ENCODE peak calls at places on chromosomes 12 and 14, in ten cellular contexts. One of them, this sample, is unnamed.

GRCh38 chr14:32841698-32842097 is 97.0 kb upstream of the NPAS3 start:
- DNase-seq in omental fat pad: no peak
- DNase-seq in Caki2: no peak
- DNase-seq in NCI-H524: no peak
- DNase-seq in RPMI7951: no peak
- DNase-seq in ELR: no peak
- DNase-seq in HT-29: no peak
- DNase-seq in fibroblast of pulmonary artery: no peak
- DNase-seq in lower leg skin: no peak
- DNase-seq in astrocyte of the spinal cord: no peak
- DNase-seq in this sample: no peak

GRCh38 chr12:1474567-1475153 is 119.7 kb downstream of the FBXL14 start:
- DNase-seq in astrocyte of the spinal cord: peak
- DNase-seq in Caki2: peak
- DNase-seq in ELR: peak
- DNase-seq in fibroblast of pulmonary artery: peak
- DNase-seq in RPMI7951: peak
- DNase-seq in omental fat pad: no peak
- DNase-seq in lower leg skin: no peak
- DNase-seq in NCI-H524: no peak
- DNase-seq in HT-29: peak
- DNase-seq in this sample: peak

GRCh38 chr14:80906946-80907345 is 34.6 kb downstream of the CEP128 start:
- DNase-seq in HT-29: no peak
- DNase-seq in Caki2: no peak
- DNase-seq in lower leg skin: no peak
- DNase-seq in astrocyte of the spinal cord: no peak
- DNase-seq in fibroblast of pulmonary artery: no peak
- DNase-seq in RPMI7951: no peak
- DNase-seq in NCI-H524: no peak
- DNase-seq in omental fat pad: no peak
- DNase-seq in ELR: no peak
- DNase-seq in this sample: peak

GRCh38 chr14:38004610-38004879 is 203.2 kb upstream of the SSTR1 start:
- DNase-seq in lower leg skin: no peak
- DNase-seq in astrocyte of the spinal cord: no peak
- DNase-seq in HT-29: no peak
- DNase-seq in omental fat pad: no peak
- DNase-seq in fibroblast of pulmonary artery: no peak
- DNase-seq in ELR: no peak
- DNase-seq in NCI-H524: peak
- DNase-seq in RPMI7951: no peak
- DNase-seq in Caki2: no peak
- DNase-seq in this sample: no peak

GRCh38 chr12:109451400-109451799 is 25.7 kb downstream of the KCTD10 start:
- DNase-seq in Caki2: no peak
- DNase-seq in ELR: no peak
- DNase-seq in lower leg skin: no peak
- DNase-seq in astrocyte of the spinal cord: no peak
- DNase-seq in fibroblast of pulmonary artery: no peak
- DNase-seq in omental fat pad: no peak
- DNase-seq in NCI-H524: no peak
- DNase-seq in RPMI7951: no peak
- DNase-seq in HT-29: no peak
- DNase-seq in this sample: no peak

GRCh38 chr12:126248871-126249403 is 1183.7 kb downstream of the AACS start:
- DNase-seq in NCI-H524: no peak
- DNase-seq in Caki2: no peak
- DNase-seq in RPMI7951: no peak
- DNase-seq in HT-29: no peak
- DNase-seq in omental fat pad: no peak
- DNase-seq in lower leg skin: no peak
- DNase-seq in ELR: no peak
- DNase-seq in astrocyte of the spinal cord: peak
- DNase-seq in fibroblast of pulmonary artery: peak
- DNase-seq in this sample: no peak

GRCh38 chr12:26767116-26767515 is 65.9 kb downstream of the ITPR2 start:
- DNase-seq in HT-29: peak
- DNase-seq in NCI-H524: no peak
- DNase-seq in fibroblast of pulmonary artery: no peak
- DNase-seq in omental fat pad: no peak
- DNase-seq in astrocyte of the spinal cord: no peak
- DNase-seq in ELR: no peak
- DNase-seq in Caki2: no peak
- DNase-seq in lower leg skin: no peak
- DNase-seq in RPMI7951: no peak
- DNase-seq in this sample: no peak

GRCh38 chr12:53838978-53839377 is 87.2 kb upstream of the CISTR start:
- DNase-seq in omental fat pad: no peak
- DNase-seq in RPMI7951: no peak
- DNase-seq in lower leg skin: no peak
- DNase-seq in HT-29: no peak
- DNase-seq in fibroblast of pulmonary artery: no peak
- DNase-seq in ELR: no peak
- DNase-seq in Caki2: no peak
- DNase-seq in NCI-H524: no peak
- DNase-seq in astrocyte of the spinal cord: no peak
- DNase-seq in this sample: no peak

GRCh38 chr14:21802441-21802840 is 128.8 kb upstream of the OR4E1 start:
- DNase-seq in Caki2: no peak
- DNase-seq in ELR: no peak
- DNase-seq in omental fat pad: no peak
- DNase-seq in lower leg skin: no peak
- DNase-seq in HT-29: no peak
- DNase-seq in astrocyte of the spinal cord: no peak
- DNase-seq in RPMI7951: no peak
- DNase-seq in fibroblast of pulmonary artery: no peak
- DNase-seq in NCI-H524: no peak
- DNase-seq in this sample: no peak

GRCh38 chr12:8912910-8913309 is 1.4 kb upstream of the PHC1 start:
- DNase-seq in omental fat pad: no peak
- DNase-seq in lower leg skin: peak
- DNase-seq in astrocyte of the spinal cord: no peak
- DNase-seq in RPMI7951: no peak
- DNase-seq in NCI-H524: no peak
- DNase-seq in ELR: peak
- DNase-seq in HT-29: peak
- DNase-seq in fibroblast of pulmonary artery: no peak
- DNase-seq in Caki2: peak
- DNase-seq in this sample: peak

GRCh38 chr14:60178164-60178563 is 13.0 kb upstream of the DHRS7 start:
- DNase-seq in astrocyte of the spinal cord: no peak
- DNase-seq in HT-29: no peak
- DNase-seq in fibroblast of pulmonary artery: no peak
- DNase-seq in lower leg skin: no peak
- DNase-seq in RPMI7951: no peak
- DNase-seq in Caki2: no peak
- DNase-seq in ELR: no peak
- DNase-seq in NCI-H524: no peak
- DNase-seq in omental fat pad: no peak
- DNase-seq in this sample: no peak

GRCh38 chr12:27048822-27049752 is 26.7 kb downstream of the MED21 start:
- DNase-seq in ELR: peak
- DNase-seq in RPMI7951: peak
- DNase-seq in Caki2: peak
- DNase-seq in lower leg skin: no peak
- DNase-seq in fibroblast of pulmonary artery: peak
- DNase-seq in HT-29: peak
- DNase-seq in astrocyte of the spinal cord: peak
- DNase-seq in omental fat pad: no peak
- DNase-seq in NCI-H524: no peak
- DNase-seq in this sample: peak

GRCh38 chr14:104106471-104106991 is 21.0 kb downstream of the ASPG start:
- DNase-seq in astrocyte of the spinal cord: no peak
- DNase-seq in HT-29: no peak
- DNase-seq in ELR: no peak
- DNase-seq in fibroblast of pulmonary artery: no peak
- DNase-seq in omental fat pad: no peak
- DNase-seq in Caki2: no peak
- DNase-seq in RPMI7951: no peak
- DNase-seq in lower leg skin: no peak
- DNase-seq in NCI-H524: no peak
- DNase-seq in this sample: no peak

GRCh38 chr12:4297617-4298016 is 23.4 kb upstream of the TIGAR start:
- DNase-seq in HT-29: no peak
- DNase-seq in ELR: no peak
- DNase-seq in NCI-H524: no peak
- DNase-seq in RPMI7951: no peak
- DNase-seq in Caki2: no peak
- DNase-seq in lower leg skin: no peak
- DNase-seq in fibroblast of pulmonary artery: no peak
- DNase-seq in astrocyte of the spinal cord: no peak
- DNase-seq in omental fat pad: no peak
- DNase-seq in this sample: no peak

GRCh38 chr12:50282581-50283229 is 615 bp downstream of the LIMA1 start:
- DNase-seq in astrocyte of the spinal cord: peak
- DNase-seq in Caki2: no peak
- DNase-seq in omental fat pad: no peak
- DNase-seq in RPMI7951: peak
- DNase-seq in lower leg skin: peak
- DNase-seq in HT-29: peak
- DNase-seq in fibroblast of pulmonary artery: peak
- DNase-seq in NCI-H524: peak
- DNase-seq in ELR: peak
- DNase-seq in this sample: no peak

GRCh38 chr14:99986416-99986815 is 78.8 kb upstream of the EVL start:
- DNase-seq in RPMI7951: peak
- DNase-seq in ELR: no peak
- DNase-seq in omental fat pad: no peak
- DNase-seq in NCI-H524: no peak
- DNase-seq in HT-29: no peak
- DNase-seq in astrocyte of the spinal cord: no peak
- DNase-seq in Caki2: no peak
- DNase-seq in fibroblast of pulmonary artery: no peak
- DNase-seq in lower leg skin: no peak
- DNase-seq in this sample: no peak

GRCh38 chr14:101228949-101229541 is 325.5 kb upstream of the RTL1 start:
- DNase-seq in astrocyte of the spinal cord: no peak
- DNase-seq in omental fat pad: no peak
- DNase-seq in lower leg skin: no peak
- DNase-seq in HT-29: no peak
- DNase-seq in RPMI7951: no peak
- DNase-seq in NCI-H524: no peak
- DNase-seq in fibroblast of pulmonary artery: no peak
- DNase-seq in Caki2: no peak
- DNase-seq in ELR: no peak
- DNase-seq in this sample: no peak

GRCh38 chr12:23670684-23671083 is 278.8 kb downstream of the SOX5 start:
- DNase-seq in lower leg skin: no peak
- DNase-seq in NCI-H524: no peak
- DNase-seq in astrocyte of the spinal cord: no peak
- DNase-seq in fibroblast of pulmonary artery: no peak
- DNase-seq in ELR: no peak
- DNase-seq in HT-29: no peak
- DNase-seq in RPMI7951: no peak
- DNase-seq in omental fat pad: no peak
- DNase-seq in Caki2: no peak
- DNase-seq in this sample: no peak

GRCh38 chr14:101444116-101444515 is 117.2 kb upstream of the DIO3 start:
- DNase-seq in ELR: peak
- DNase-seq in NCI-H524: no peak
- DNase-seq in omental fat pad: no peak
- DNase-seq in Caki2: peak
- DNase-seq in fibroblast of pulmonary artery: no peak
- DNase-seq in HT-29: peak
- DNase-seq in RPMI7951: peak
- DNase-seq in lower leg skin: peak
- DNase-seq in astrocyte of the spinal cord: no peak
- DNase-seq in this sample: peak

GRCh38 chr14:32606297-32606696 is 277.2 kb downstream of the AKAP6 start:
- DNase-seq in NCI-H524: no peak
- DNase-seq in ELR: no peak
- DNase-seq in RPMI7951: peak
- DNase-seq in astrocyte of the spinal cord: no peak
- DNase-seq in HT-29: peak
- DNase-seq in fibroblast of pulmonary artery: no peak
- DNase-seq in lower leg skin: no peak
- DNase-seq in omental fat pad: no peak
- DNase-seq in Caki2: peak
- DNase-seq in this sample: no peak

GRCh38 chr12:619346-619745 is 43.9 kb downstream of the NINJ2 start:
- DNase-seq in omental fat pad: no peak
- DNase-seq in lower leg skin: no peak
- DNase-seq in NCI-H524: no peak
- DNase-seq in astrocyte of the spinal cord: no peak
- DNase-seq in Caki2: no peak
- DNase-seq in HT-29: no peak
- DNase-seq in RPMI7951: no peak
- DNase-seq in ELR: no peak
- DNase-seq in fibroblast of pulmonary artery: no peak
- DNase-seq in this sample: no peak

GRCh38 chr12:68904351-68904982 is 28.5 kb downstream of the CPM start:
- DNase-seq in RPMI7951: no peak
- DNase-seq in omental fat pad: no peak
- DNase-seq in astrocyte of the spinal cord: no peak
- DNase-seq in HT-29: no peak
- DNase-seq in ELR: no peak
- DNase-seq in fibroblast of pulmonary artery: no peak
- DNase-seq in lower leg skin: no peak
- DNase-seq in Caki2: no peak
- DNase-seq in NCI-H524: no peak
- DNase-seq in this sample: no peak